ENCODE peak calls at places on chromosomes 13 and 19, in six cellular contexts. N is tibial artery, I is fibroblast of pulmonary artery, Z is WTC11, W is Calu3, R is PC-3. Y is an unnamed sample.

GRCh38 chr13:35724480-35724879 is 248.0 kb upstream of the MAB21L1 start:
- DNase-seq in N (no peak), I (no peak), Z (no peak), W (no peak), R (no peak), Y (no peak)

GRCh38 chr13:39684531-39685137 is 29.2 kb downstream of the COG6 start:
- DNase-seq in N (no peak), I (peak; percentile 69), Z (no peak), W (no peak), R (peak; percentile 54), Y (no peak)

GRCh38 chr13:30869491-30869890 is 36.6 kb upstream of the MEDAG start:
- DNase-seq in N (no peak), I (no peak), Z (no peak), W (no peak), R (no peak), Y (no peak)

GRCh38 chr13:45242070-45242469 is 41.2 kb upstream of the KCTD4 start:
- DNase-seq in N (no peak), I (peak; percentile 65), Z (no peak), W (no peak), R (peak; percentile 12), Y (no peak)

GRCh38 chr19:48962029-48962848 is 2.9 kb upstream of the FTL start:
- DNase-seq in N (no peak), I (peak; percentile 33), Z (no peak), W (peak; percentile 76), R (peak; percentile 18), Y (no peak)

GRCh38 chr19:18468517-18468916 is 30.6 kb upstream of the ISYNA1 start:
- DNase-seq in N (no peak), I (no peak), Z (no peak), W (peak; percentile 22), R (peak; percentile 46), Y (no peak)

GRCh38 chr13:44280461-44280860 is 93.2 kb upstream of the SERP2 start:
- DNase-seq in N (no peak), I (no peak), Z (no peak), W (no peak), R (peak; percentile 40), Y (no peak)

GRCh38 chr13:30448441-30448840 is 17.3 kb downstream of the HMGB1 start:
- DNase-seq in N (no peak), I (no peak), Z (no peak), W (no peak), R (no peak), Y (no peak)

GRCh38 chr13:95106562-95106961 is 194.7 kb downstream of the ABCC4 start:
- DNase-seq in N (no peak), I (peak; percentile 38), Z (no peak), W (no peak), R (no peak), Y (no peak)

GRCh38 chr13:19860884-19861655 is 2.4 kb downstream of the ZMYM5 start:
- DNase-seq in N (no peak), I (peak; percentile 74), Z (no peak), W (peak; percentile 53), R (peak; percentile 93), Y (no peak)

GRCh38 chr13:79227418-79227817 is 178.6 kb downstream of the RBM26 start:
- DNase-seq in N (no peak), I (no peak), Z (no peak), W (no peak), R (no peak), Y (no peak)

GRCh38 chr19:34649886-34650543 is 26.9 kb downstream of the SCGB2B2 start:
- DNase-seq in N (no peak), I (no peak), Z (no peak), W (no peak), R (peak; percentile 31), Y (no peak)

GRCh38 chr19:57708641-57709354 is at the start of gene ZNF154:
- DNase-seq in N (no peak), I (peak; percentile 84), Z (peak; percentile 78), W (no peak), R (no peak), Y (peak; percentile 58)

GRCh38 chr13:67138937-67139336 is 91.2 kb downstream of the PCDH9 start:
- DNase-seq in N (no peak), I (no peak), Z (no peak), W (no peak), R (no peak), Y (no peak)

GRCh38 chr19:4327877-4328242 is 10.8 kb downstream of the STAP2 start:
- DNase-seq in N (no peak), I (no peak), Z (no peak), W (no peak), R (no peak), Y (no peak)

GRCh38 chr13:75760182-75760981 is 124.3 kb downstream of the LMO7 start:
- DNase-seq in N (no peak), I (no peak), Z (no peak), W (peak; percentile 33), R (peak; percentile 76), Y (no peak)

GRCh38 chr13:112616586-112617381 is 28.8 kb upstream of the TUBGCP3 start:
- DNase-seq in N (no peak), I (peak; percentile 59), Z (peak; percentile 47), W (peak; percentile 12), R (peak; percentile 53), Y (peak; percentile 28)

GRCh38 chr13:80469105-80469840 is 128.3 kb upstream of the SPRY2 start:
- DNase-seq in N (no peak), I (no peak), Z (no peak), W (no peak), R (no peak), Y (no peak)

DNA sequence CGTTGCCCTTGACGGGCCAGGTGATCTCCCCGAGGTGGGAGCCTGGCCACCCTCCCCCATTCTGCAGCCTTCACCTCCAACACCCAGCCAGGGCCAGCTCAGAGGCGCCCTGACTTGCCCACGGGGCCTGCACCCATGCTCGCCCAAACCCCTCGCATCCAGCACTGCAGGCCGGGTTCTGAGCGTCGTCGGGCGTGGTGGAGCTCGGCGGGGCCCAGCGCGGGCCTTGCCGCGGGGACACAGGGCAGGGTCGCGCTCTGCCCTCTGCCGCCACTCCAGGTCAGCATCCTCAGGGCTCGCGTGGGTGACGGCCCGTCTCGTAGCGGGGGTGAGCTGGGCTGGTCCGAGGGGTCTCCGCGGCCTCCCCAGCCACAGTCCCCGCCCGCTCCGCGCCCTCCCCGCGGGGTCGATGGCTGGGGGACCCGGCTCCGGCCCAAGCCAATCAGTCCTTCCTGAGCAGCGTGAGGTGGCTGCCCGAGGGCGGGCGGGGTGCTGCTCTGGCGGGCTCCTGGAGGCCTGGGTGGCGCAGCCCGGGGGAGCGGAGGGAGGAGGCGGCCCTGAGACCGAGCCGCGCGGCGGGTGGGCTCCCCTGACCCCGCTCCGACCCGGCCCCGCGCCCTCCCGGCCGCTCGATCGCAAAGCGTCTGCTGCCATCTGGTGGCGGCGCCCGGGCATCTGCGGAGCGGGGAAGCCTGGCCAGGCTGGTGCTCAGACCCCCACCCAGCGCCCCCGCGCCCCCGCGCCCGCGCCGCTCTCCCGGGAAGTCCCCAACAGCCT is 61.4 kb downstream of the CCNE1 start:
- DNase-seq in N (no peak), I (peak; percentile 13), Z (peak; percentile 85), W (peak; percentile 66), R (peak; percentile 43), Y (peak; percentile 72)
- TF ChIP-seq CTCF in N (peak; percentile 74), I (peak; percentile 31), Z (peak; percentile 72), W (peak; percentile 76), R (peak; percentile 66), Y (peak; percentile 93)

DNA sequence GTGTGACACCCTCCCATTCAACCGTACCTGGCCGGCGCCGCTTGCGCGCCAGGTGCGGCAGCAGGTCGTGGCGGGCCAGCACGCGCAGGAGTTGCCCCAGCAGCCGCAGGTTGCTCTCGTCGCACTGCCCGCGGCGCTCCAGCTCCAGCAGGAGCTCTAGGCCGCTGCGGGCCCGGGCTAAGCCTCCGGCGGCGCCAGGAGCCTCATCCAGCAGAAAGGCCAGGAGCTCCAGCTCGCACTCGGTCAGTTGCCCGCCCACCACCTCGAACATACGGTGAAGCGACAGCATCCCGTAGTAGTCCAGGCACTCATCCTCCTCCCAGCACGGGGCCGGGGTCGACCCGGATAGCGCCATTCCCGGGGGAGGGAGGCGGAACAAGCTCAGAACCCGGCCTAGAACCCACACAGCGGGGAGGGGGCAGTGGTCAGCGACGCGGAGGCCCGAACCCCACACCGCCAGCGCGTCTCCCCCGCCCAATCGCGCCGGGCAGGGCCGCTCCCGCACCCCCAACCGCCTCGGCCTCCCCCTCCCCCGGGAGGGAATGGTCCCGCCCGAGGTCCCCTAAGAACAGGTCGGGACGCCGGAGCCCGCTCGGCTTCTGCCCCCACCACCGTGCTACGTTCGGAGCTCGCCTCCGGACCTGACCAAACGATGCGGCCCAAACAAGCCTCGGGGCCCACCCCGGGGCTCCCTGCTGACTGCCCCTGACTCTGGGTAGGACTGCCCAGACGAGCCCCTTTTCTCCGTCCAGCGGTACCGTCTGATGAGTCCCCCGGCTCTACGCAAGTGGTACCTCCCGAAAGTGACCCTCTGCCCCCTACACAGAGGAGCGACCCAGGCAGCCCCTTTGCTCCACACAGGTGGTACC is 590 bp downstream of the DEDD2 start:
- DNase-seq in N (no peak), I (peak; percentile 24), Z (peak; percentile 73), W (peak; percentile 51), R (peak; percentile 15), Y (peak; percentile 46)
- TF ChIP-seq CTCF in N (no peak), I (no peak), Z (no peak), W (no peak), R (no peak), Y (no peak)

DNA sequence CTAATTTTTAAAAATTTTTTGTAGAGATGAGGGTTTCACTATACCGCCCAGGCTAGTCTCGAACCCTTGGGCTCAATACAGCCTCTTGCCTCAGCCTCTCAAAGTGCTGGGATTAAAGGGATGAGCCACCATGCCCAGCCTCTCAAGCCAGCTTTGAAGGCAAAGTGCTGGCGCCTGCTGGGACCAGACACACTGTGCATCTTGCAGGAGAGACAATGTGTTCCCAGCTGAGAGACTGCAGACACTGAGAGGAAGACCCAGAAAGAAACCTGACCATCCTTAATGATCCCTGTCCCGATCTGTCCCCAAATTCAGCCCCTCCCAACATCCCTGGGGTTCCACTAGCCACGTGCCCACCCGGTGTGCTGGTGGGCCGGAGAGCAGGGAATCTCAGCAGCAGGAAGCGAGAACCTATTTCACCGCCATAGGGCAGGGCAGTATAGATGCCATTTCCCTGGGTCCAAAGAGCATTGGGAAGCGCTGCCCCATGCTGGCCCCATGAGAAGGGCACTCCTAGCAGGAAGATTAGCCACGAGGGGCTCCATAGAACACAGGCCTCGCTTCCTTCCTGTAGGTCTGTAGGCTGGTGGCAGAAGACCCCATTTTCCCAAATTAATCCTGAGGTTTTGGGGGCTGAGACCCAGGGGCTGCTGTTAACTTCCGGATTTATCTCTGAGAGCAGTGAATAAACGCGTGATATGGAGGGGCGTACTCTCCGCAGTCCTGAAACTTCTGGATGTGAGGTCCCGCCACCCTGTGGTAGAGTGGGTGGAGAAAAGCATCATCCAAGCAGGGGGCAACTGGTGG is 968 bp downstream of the RAVER1 start:
- DNase-seq in N (no peak), I (no peak), Z (no peak), W (no peak), R (no peak), Y (no peak)
- TF ChIP-seq CTCF in N (no peak), I (no peak), Z (no peak), W (no peak), R (no peak), Y (no peak)

GRCh38 chr13:109361562-109361961 is 424.8 kb downstream of the IRS2 start:
- DNase-seq in N (no peak), I (no peak), Z (no peak), W (no peak), R (no peak), Y (no peak)

GRCh38 chr13:109362606-109363005 is 423.8 kb downstream of the IRS2 start:
- DNase-seq in N (no peak), I (no peak), Z (no peak), W (no peak), R (no peak), Y (no peak)

GRCh38 chr13:109366521-109366920 is 419.9 kb downstream of the IRS2 start:
- DNase-seq in N (no peak), I (no peak), Z (no peak), W (no peak), R (no peak), Y (no peak)

GRCh38 chr13:109368230-109368629 is 418.2 kb downstream of the IRS2 start:
- DNase-seq in N (no peak), I (no peak), Z (no peak), W (no peak), R (no peak), Y (no peak)

GRCh38 chr13:109363431-109363830 is 423.0 kb downstream of the IRS2 start:
- DNase-seq in N (no peak), I (no peak), Z (no peak), W (no peak), R (no peak), Y (no peak)
- TF ChIP-seq CTCF in N (no peak), I (no peak), Z (no peak), W (no peak), R (no peak), Y (no peak)